ENCODE peak calls at places on chromosomes 4 and X, in five cellular contexts. E, K, H, S and X are unnamed samples.

GRCh38 chr4:8773124-8773931 is 98.3 kb downstream of the HMX1 start:
- DNase-seq in K (no peak), S (no peak), E (no peak), H (no peak), X (no peak)

GRCh38 chr4:139167774-139168444 is 9.1 kb downstream of the ELF2 start:
- DNase-seq in K (no peak), S (peak; percentile 55), H (no peak), E (no peak), X (no peak)

GRCh38 chr4:113699772-113700171 is 61.8 kb downstream of the CAMK2D start:
- DNase-seq in H (no peak), E (no peak), S (no peak), K (no peak), X (no peak)

GRCh38 chr4:23022032-23022431 is 329.3 kb downstream of the GBA3 start:
- DNase-seq in K (no peak), S (no peak), E (no peak), H (no peak), X (no peak)

GRCh38 chr4:2411786-2412510 is 6.5 kb downstream of the ZFYVE28 start:
- DNase-seq in K (no peak), E (no peak), H (no peak), S (no peak), X (no peak)

GRCh38 chrX:133781174-133781573 is 204.2 kb downstream of the GPC3 start:
- DNase-seq in S (no peak), K (no peak), E (no peak), H (peak; percentile 41), X (no peak)

GRCh38 chr4:176902710-176903323 is 110.1 kb upstream of the VEGFC start:
- DNase-seq in S (no peak), H (no peak), K (no peak), E (no peak), X (no peak)

GRCh38 chr4:155629183-155629825 is 37.3 kb upstream of the GUCY1A1 start:
- DNase-seq in K (no peak), S (no peak), E (no peak), H (no peak), X (no peak)

GRCh38 chrX:84168095-84168494 is 19.9 kb downstream of the RPS6KA6 start:
- DNase-seq in K (no peak), E (no peak), S (no peak), H (no peak), X (no peak)

GRCh38 chrX:71542825-71543224 is 9.9 kb downstream of the OGT start:
- DNase-seq in K (no peak), E (no peak), H (no peak), S (no peak), X (no peak)

GRCh38 chrX:63686878-63687714 is 97.9 kb downstream of the ARHGEF9 start:
- DNase-seq in S (peak; percentile 29), H (peak; percentile 25), E (no peak), K (no peak), X (no peak)

GRCh38 chr4:83125738-83126141 is 11.2 kb upstream of the PLAC8 start:
- DNase-seq in E (no peak), H (no peak), S (no peak), K (peak; percentile 14), X (no peak)

GRCh38 chrX:25976683-25977310 is 161.3 kb upstream of the MAGEB18 start:
- DNase-seq in S (no peak), K (no peak), E (no peak), H (peak; percentile 11), X (no peak)

GRCh38 chrX:44596277-44596676 is 53.6 kb upstream of the FUNDC1 start:
- DNase-seq in S (no peak), H (no peak), E (no peak), K (no peak), X (no peak)

GRCh38 chr4:109729155-109729562 is 711 bp downstream of the PLA2G12A start:
- DNase-seq in H (peak; percentile 13), S (peak; percentile 14), E (no peak), K (no peak), X (no peak)

GRCh38 chr4:98663226-98664006 is 5.0 kb upstream of the TSPAN5 start:
- DNase-seq in E (no peak), S (no peak), H (no peak), K (peak; percentile 13), X (no peak)

GRCh38 chr4:113505057-113505456 is 256.5 kb downstream of the CAMK2D start:
- DNase-seq in S (no peak), H (no peak), E (no peak), K (no peak), X (no peak)

GRCh38 chr4:152590179-152591031 is 54.5 kb upstream of the FBXW7 start:
- DNase-seq in E (no peak), K (no peak), H (no peak), S (no peak), X (no peak)

GRCh38 chr4:147731611-147732515 is at the start of gene ARHGAP10:
- DNase-seq in E (peak; percentile 50), H (peak; percentile 84), S (no peak), K (peak; percentile 48), X (peak; percentile 89)

GRCh38 chrX:40262641-40263560 is 165.1 kb upstream of the BCOR start:
- DNase-seq in K (no peak), S (no peak), H (peak; percentile 24), E (no peak), X (no peak)

GRCh38 chr4:17059192-17059634 is 160.8 kb upstream of the LDB2 start:
- DNase-seq in S (no peak), K (no peak), E (peak; percentile 4), H (no peak), X (no peak)

GRCh38 chr4:73721419-73721818 is 18.9 kb upstream of the CXCL8 start:
- DNase-seq in K (no peak), E (no peak), H (no peak), S (no peak), X (no peak)

GRCh38 chrX:40473460-40474204 is 107.1 kb upstream of the ATP6AP2 start:
- DNase-seq in E (no peak), H (no peak), S (no peak), K (no peak), X (no peak)

GRCh38 chr4:151195801-151196200 is 81.2 kb upstream of the PRSS48 start:
- DNase-seq in H (no peak), S (no peak), E (no peak), K (no peak), X (no peak)

GRCh38 chr4:171813195-171813955 is at the start of gene GALNTL6:
- DNase-seq in S (no peak), K (no peak), E (no peak), H (peak; percentile 36), X (no peak)

GRCh38 chr4:86300516-86300915 is 59.3 kb downstream of the MAPK10 start:
- DNase-seq in E (no peak), H (no peak), S (no peak), K (no peak), X (no peak)

GRCh38 chrX:21959362-21960051 is 19.0 kb downstream of the SMS start:
- DNase-seq in S (no peak), E (no peak), K (no peak), H (no peak), X (no peak)

GRCh38 chr4:122360754-122361153 is 18.1 kb upstream of the ADAD1 start:
- DNase-seq in K (no peak), H (no peak), S (no peak), E (no peak), X (no peak)

GRCh38 chr4:78242071-78242470 is 184.9 kb downstream of the FRAS1 start:
- DNase-seq in E (no peak), H (no peak), K (no peak), S (no peak), X (no peak)

GRCh38 chr4:181007751-181008150 is 1235.5 kb upstream of the TENM3 start:
- DNase-seq in H (no peak), E (no peak), K (no peak), S (no peak), X (no peak)

GRCh38 chr4:6443035-6444023 is 29.1 kb downstream of the PPP2R2C start:
- DNase-seq in K (no peak), S (no peak), H (no peak), E (no peak), X (no peak)

GRCh38 chr4:38319456-38320348 is 344.3 kb upstream of the KLF3 start:
- DNase-seq in H (peak; percentile 86), S (peak; percentile 70), E (peak; percentile 80), K (peak; percentile 89), X (peak; percentile 97)

GRCh38 chr4:83268491-83268890 is 16.1 kb downstream of the COQ2 start:
- DNase-seq in H (no peak), K (no peak), E (no peak), S (no peak), X (no peak)

DNA sequence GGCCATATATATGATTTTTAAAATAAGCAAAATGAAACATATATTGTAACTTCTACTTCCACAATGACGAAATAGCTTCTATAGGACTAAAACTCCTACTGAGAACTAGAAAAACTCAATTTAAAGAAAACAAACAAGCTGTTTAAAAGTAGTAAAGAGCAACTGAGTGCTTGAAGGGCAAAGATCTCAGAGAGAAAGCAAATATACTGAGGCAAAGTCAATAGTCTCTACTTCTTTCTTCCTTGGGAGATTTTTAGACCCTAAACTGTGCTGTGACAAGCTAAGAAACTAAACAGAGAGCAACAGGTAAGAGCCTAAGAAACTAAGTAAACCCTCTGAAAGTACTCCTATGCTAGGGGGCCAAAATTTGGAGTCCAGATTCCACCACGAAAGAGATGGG is 8.6 kb downstream of the RCHY1 start:
- DNase-seq in S (no peak), K (no peak), E (no peak), H (no peak), X (no peak)
- H3K27ac ChIP-seq in S (no peak overlapping the region), K (no peak overlapping the region), E (no peak overlapping the region), H (no peak overlapping the region), X (no peak overlapping the region)

GRCh38 chrX:9578083-9578779 is 113.4 kb downstream of the TBL1X start:
- DNase-seq in K (no peak), S (no peak), E (no peak), H (no peak), X (no peak)

GRCh38 chrX:9577555-9577954 is 112.7 kb downstream of the TBL1X start:
- DNase-seq in K (no peak), S (no peak), E (no peak), H (no peak), X (no peak)

GRCh38 chrX:9569875-9570274 is 105.0 kb downstream of the TBL1X start:
- DNase-seq in H (no peak), E (no peak), K (no peak), S (no peak), X (no peak)

GRCh38 chrX:9576059-9576458 is 111.2 kb downstream of the TBL1X start:
- DNase-seq in H (no peak), E (no peak), K (no peak), S (no peak), X (no peak)

GRCh38 chrX:9573282-9574106 is 108.6 kb downstream of the TBL1X start:
- DNase-seq in K (no peak), E (no peak), H (no peak), S (no peak), X (no peak)
- H3K4me1 ChIP-seq in K (peaks cover 32% of the 10 kb centered on the region), E (peaks cover 7% of the 10 kb centered on the region), H (no peaks in the 10 kb centered on the region), S (no peaks in the 10 kb centered on the region), X (peaks cover 5% of the 10 kb centered on the region)

GRCh38 chr4:118954246-118954645 is 65.6 kb downstream of the SYNPO2 start:
- DNase-seq in K (no peak), S (peak; percentile 4), E (no peak), H (no peak), X (no peak)
- TF ChIP-seq CTCF in K (no peak), S (peak; percentile 47), E (no peak), H (peak; percentile 51), X (no peak)

DNA sequence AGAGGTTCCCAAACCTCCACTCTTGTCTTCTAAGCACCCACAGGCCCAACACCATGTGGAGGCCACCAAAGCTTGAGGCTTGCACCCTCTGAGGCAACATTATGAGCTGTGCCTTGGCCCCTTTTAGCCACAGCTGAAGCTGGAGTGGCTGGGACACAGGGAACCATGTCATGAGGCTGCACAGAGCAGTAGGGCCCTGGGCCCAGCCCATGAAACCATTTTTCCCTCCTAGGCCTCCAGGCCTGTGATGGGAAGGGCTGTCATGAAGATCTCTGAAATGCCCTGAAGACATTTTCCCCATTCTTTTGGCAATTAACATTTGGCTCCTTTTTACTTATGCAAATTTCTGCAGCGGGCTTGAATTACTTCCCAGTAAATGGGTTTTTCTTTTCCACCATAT is 14.8 kb downstream of the RBMXL3 start:
- DNase-seq in E (no peak), S (no peak), H (no peak), K (no peak), X (no peak)
- H3K27ac ChIP-seq in E (no peak overlapping the region), S (no peak overlapping the region), H (no peak overlapping the region), K (no peak overlapping the region), X (no peak overlapping the region)